ENCODE peak calls at places on chromosomes 3 and 15, in seven cellular contexts. T is GM12878, S is HepG2, P is sigmoid colon, I is suprapubic skin, N is transverse colon, X is esophagus muscularis mucosa. U is an unnamed sample.

GRCh38 chr3:159245871-159246270 is 444.0 kb downstream of the MFSD1 start:
- DNase-seq in N (no peak), P (no peak), T (no peak), S (no peak), I (no peak), X (no peak), U (no peak)

GRCh38 chr15:70826634-70827033 is 27.3 kb downstream of the LARP6 start:
- DNase-seq in P (peak), S (peak), X (peak), N (peak), I (peak), T (no peak), U (no peak)

GRCh38 chr15:60316961-60317360 is 80.8 kb downstream of the ANXA2 start:
- DNase-seq in T (no peak), N (no peak), X (no peak), I (no peak), P (no peak), S (no peak), U (no peak)

GRCh38 chr3:98890960-98891910 is 10.3 kb downstream of the DCBLD2 start:
- DNase-seq in T (no peak), N (no peak), I (no peak), X (no peak), S (no peak), P (no peak), U (no peak)

GRCh38 chr15:56528136-56528535 is 63.2 kb upstream of the MNS1 start:
- DNase-seq in P (no peak), S (no peak), I (no peak), N (no peak), X (no peak), T (no peak), U (no peak)

GRCh38 chr3:196053487-196053886 is 28.4 kb downstream of the TFRC start:
- DNase-seq in T (no peak), I (no peak), S (no peak), X (no peak), N (no peak), P (no peak), U (no peak)

GRCh38 chr3:116394365-116394764 is 50.9 kb downstream of the LSAMP start:
- DNase-seq in X (no peak), S (no peak), P (no peak), T (no peak), I (no peak), N (no peak), U (no peak)

GRCh38 chr3:73624363-73625123 is at the start of gene PDZRN3:
- DNase-seq in N (peak), X (no peak), P (peak), T (no peak), S (no peak), I (no peak), U (peak)

GRCh38 chr3:71109241-71109976 is 474.1 kb downstream of the FOXP1 start:
- DNase-seq in X (no peak), I (no peak), S (no peak), N (no peak), P (no peak), T (no peak), U (no peak)

GRCh38 chr3:141346839-141347238 is 21.5 kb upstream of the ZBTB38 start:
- DNase-seq in X (no peak), P (no peak), I (no peak), T (no peak), S (no peak), N (no peak), U (no peak)

GRCh38 chr15:79282371-79283251 is at the start of gene ANKRD34C:
- DNase-seq in T (no peak), N (no peak), P (no peak), I (no peak), X (no peak), S (no peak), U (no peak)

GRCh38 chr3:129130291-129130813 is 8.7 kb upstream of the RAB43 start:
- DNase-seq in X (no peak), P (no peak), N (no peak), S (no peak), I (no peak), T (no peak), U (no peak)

GRCh38 chr3:66372681-66373350 is 128.0 kb downstream of the LRIG1 start:
- DNase-seq in P (no peak), S (peak), I (no peak), X (peak), N (peak), T (no peak), U (no peak)

GRCh38 chr3:169044341-169045113 is 619.0 kb downstream of the MECOM start:
- DNase-seq in S (no peak), I (no peak), N (no peak), X (no peak), P (no peak), T (no peak), U (no peak)

GRCh38 chr15:101633356-101633755 is 18.8 kb downstream of the TM2D3 start:
- DNase-seq in T (no peak), S (no peak), N (no peak), I (no peak), P (no peak), X (peak), U (no peak)

GRCh38 chr3:151439652-151440125 is 21.2 kb downstream of the IGSF10 start:
- DNase-seq in N (no peak), I (no peak), S (peak), T (no peak), P (no peak), X (no peak), U (no peak)

GRCh38 chr3:192419312-192419711 is 308.0 kb downstream of the FGF12 start:
- DNase-seq in N (no peak), P (no peak), X (no peak), I (no peak), S (no peak), T (no peak), U (no peak)

GRCh38 chr3:177195242-177195940 is 1.9 kb downstream of the TBL1XR1 start:
- DNase-seq in T (no peak), I (no peak), P (no peak), X (no peak), S (no peak), N (peak), U (no peak)

GRCh38 chr15:70259030-70259424 is 161.3 kb upstream of the TLE3 start:
- DNase-seq in N (peak), T (no peak), P (peak), S (no peak), X (peak), I (no peak), U (peak)

GRCh38 chr15:42060797-42061196 is 33.6 kb downstream of the PLA2G4D start:
- DNase-seq in P (no peak), I (no peak), X (no peak), T (no peak), S (peak), N (no peak), U (peak)

GRCh38 chr15:94855409-94856266 is 624.3 kb downstream of the MCTP2 start:
- DNase-seq in I (no peak), N (no peak), P (no peak), X (no peak), S (no peak), T (no peak), U (no peak)

GRCh38 chr3:157542711-157543485 is 39.7 kb upstream of the VEPH1 start:
- DNase-seq in I (peak), S (no peak), T (no peak), N (peak), X (no peak), P (peak), U (peak)

GRCh38 chr15:69092159-69092558 is 68.3 kb upstream of the GLCE start:
- DNase-seq in T (no peak), N (no peak), X (no peak), S (peak), P (no peak), I (no peak), U (no peak)

GRCh38 chr3:145286937-145287336 is 874.0 kb downstream of the PLOD2 start:
- DNase-seq in T (no peak), X (no peak), N (no peak), S (no peak), P (no peak), I (no peak), U (no peak)

GRCh38 chr3:145282505-145282904 is 878.5 kb downstream of the PLOD2 start:
- DNase-seq in P (no peak), S (no peak), I (no peak), T (no peak), N (no peak), X (no peak), U (no peak)
- TF ChIP-seq EP300 in P (no peak), S (no peak), I (no peak), T (no peak), N (no peak), X (no peak), U (no peak)

GRCh38 chr3:14405886-14406238 is 3.5 kb downstream of the SLC6A6 start:
- DNase-seq in T (no peak), X (no peak), S (no peak), N (no peak), P (no peak), I (no peak), U (peak)
- TF ChIP-seq POLR2AphosphoS5 in T (no peak), X (no peak), S (no peak), N (no peak), P (no peak), I (no peak), U (no peak)

GRCh38 chr3:121661376-121661775 is 673 bp upstream of the HCLS1 start:
- DNase-seq in P (no peak), X (no peak), T (no peak), N (peak), S (no peak), I (no peak), U (no peak)

GRCh38 chr3:121658716-121659435 is 1.8 kb downstream of the HCLS1 start:
- DNase-seq in X (no peak), I (no peak), N (no peak), S (no peak), T (no peak), P (no peak), U (no peak)

GRCh38 chr3:121663171-121663847 is 2.6 kb upstream of the HCLS1 start:
- DNase-seq in I (no peak), N (no peak), T (no peak), P (no peak), X (no peak), S (peak), U (no peak)

GRCh38 chr3:121662742-121663141 is 2.0 kb upstream of the HCLS1 start:
- DNase-seq in I (no peak), S (no peak), T (no peak), N (no peak), X (no peak), P (no peak), U (no peak)

DNA sequence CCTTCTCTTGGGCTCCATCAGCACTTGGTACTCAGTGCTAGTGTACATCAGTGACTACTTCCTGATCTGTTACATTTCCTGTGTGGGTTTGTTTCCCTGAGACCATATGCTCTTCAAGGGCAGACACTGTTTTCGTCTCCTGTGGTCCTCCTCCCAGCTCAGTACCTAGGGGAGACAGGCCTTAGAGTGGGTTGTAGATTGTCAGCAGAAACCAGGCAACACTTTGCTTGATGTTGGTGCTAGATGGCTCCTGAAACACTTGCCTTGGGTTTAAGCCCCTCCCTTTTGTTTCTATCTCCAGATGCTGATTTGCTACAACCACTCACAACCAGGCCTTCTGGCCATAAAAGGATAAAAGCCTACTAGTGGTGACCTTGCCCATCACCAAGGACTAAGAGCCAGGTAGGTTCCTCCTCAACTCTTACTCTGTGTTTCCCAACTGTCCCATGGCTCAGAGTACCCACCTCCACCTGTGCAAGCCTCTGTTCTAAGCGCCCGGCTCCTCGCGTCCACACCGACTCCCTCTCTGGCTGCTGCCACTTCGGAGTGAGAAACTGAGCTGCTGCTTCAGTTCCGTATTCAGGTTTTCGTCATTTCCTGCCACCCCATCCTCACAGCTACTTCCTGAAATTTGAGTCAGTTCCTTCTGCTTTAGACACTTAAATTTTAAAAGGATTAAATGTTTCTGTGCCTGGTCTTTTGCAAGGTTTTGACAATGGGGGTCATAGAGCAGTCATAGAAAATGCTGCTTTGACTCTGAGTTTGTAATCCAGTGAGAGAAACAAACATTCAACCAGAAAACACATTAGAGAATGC is at the start of gene HCLS1:
- DNase-seq in X (no peak), P (peak), S (no peak), T (peak), N (peak), I (no peak), U (peak)
- TF ChIP-seq POLR2A in X (no peak), P (no peak), S (no peak), T (peak), N (peak), I (peak), U (no peak)

GRCh38 chr15:80590772-80591355 is 104.2 kb upstream of the ABHD17C start:
- DNase-seq in N (no peak), T (no peak), S (no peak), P (peak), I (peak), X (no peak), U (no peak)

GRCh38 chr15:80586141-80586540 is 109.0 kb upstream of the ABHD17C start:
- DNase-seq in T (no peak), X (no peak), P (no peak), N (no peak), S (no peak), I (no peak), U (no peak)

GRCh38 chr15:80587007-80587406 is 108.1 kb upstream of the ABHD17C start:
- DNase-seq in I (no peak), X (no peak), T (no peak), P (peak), S (no peak), N (no peak), U (no peak)

GRCh38 chr15:80587816-80588456 is 107.2 kb upstream of the ABHD17C start:
- DNase-seq in T (no peak), P (peak), I (no peak), N (no peak), X (no peak), S (no peak), U (no peak)

GRCh38 chr15:80588801-80589200 is 106.3 kb upstream of the ABHD17C start:
- DNase-seq in X (no peak), T (no peak), N (no peak), P (no peak), S (peak), I (no peak), U (peak)
- TF ChIP-seq EP300 in X (no peak), T (no peak), N (no peak), P (no peak), S (no peak), I (no peak), U (no peak)

GRCh38 chr3:94210256-94210655 is 147.4 kb downstream of the NSUN3 start:
- DNase-seq in S (no peak), N (no peak), X (no peak), P (no peak), I (no peak), T (no peak), U (no peak)
- TF ChIP-seq POLR2AphosphoS5 in S (no peak), N (no peak), X (no peak), P (no peak), I (no peak), T (no peak), U (no peak)

GRCh38 chr15:74542192-74543042 is 1.4 kb downstream of the ARID3B start:
- DNase-seq in T (no peak), I (no peak), S (no peak), P (no peak), N (no peak), X (no peak), U (no peak)

GRCh38 chr15:74540135-74540760 is 772 bp upstream of the ARID3B start:
- DNase-seq in S (peak), X (no peak), P (no peak), T (no peak), I (no peak), N (no peak), U (no peak)

GRCh38 chr15:74543043-74543422 is 2.0 kb downstream of the ARID3B start:
- DNase-seq in P (no peak), S (no peak), N (no peak), X (no peak), T (no peak), I (no peak), U (no peak)

GRCh38 chr15:74541494-74542191 is 623 bp downstream of the ARID3B start:
- DNase-seq in P (peak), I (peak), N (peak), X (no peak), S (peak), T (peak), U (peak)

DNA sequence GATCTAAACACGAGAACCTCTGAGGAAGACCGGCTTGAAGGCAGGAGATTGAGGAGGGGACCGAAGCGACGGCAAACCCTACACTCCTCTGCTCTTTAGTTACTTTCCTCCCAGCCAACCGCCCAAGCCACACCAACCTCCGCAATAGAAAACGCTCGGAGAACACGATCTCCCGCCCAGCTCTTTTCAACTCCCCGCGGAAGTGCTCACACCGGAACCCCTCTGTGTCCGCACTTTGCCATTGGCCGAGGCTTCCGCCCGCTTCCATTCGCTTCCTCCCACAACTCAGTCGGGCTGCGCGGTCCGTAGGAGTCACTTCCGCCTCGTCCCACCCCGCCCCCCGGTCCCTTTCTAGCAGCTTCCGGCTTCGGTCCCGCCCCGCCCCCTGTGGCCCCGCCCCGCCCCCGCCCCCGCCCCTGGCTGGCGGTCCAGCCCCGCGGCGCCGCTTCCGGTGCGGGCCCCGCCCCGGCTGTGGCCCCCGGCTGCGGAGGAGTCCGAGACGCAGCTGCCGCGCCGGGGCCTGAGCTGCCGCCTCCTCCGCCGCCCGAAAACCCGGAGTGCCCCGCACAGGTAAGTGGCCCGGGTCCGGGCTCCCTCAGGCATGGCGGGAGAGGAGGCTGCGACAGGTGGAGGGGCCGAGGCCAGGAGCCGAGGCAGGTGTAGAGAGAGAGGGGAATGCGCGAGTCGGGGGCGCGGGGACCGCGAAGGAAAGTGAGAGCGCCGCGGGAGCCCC is at the start of gene ARID3B:
- DNase-seq in S (peak), P (peak), X (peak), I (peak), T (peak), N (peak), U (peak)
- TF ChIP-seq POLR2A in S (peak), P (peak), X (no peak), I (no peak), T (peak), N (peak), U (no peak)

DNA sequence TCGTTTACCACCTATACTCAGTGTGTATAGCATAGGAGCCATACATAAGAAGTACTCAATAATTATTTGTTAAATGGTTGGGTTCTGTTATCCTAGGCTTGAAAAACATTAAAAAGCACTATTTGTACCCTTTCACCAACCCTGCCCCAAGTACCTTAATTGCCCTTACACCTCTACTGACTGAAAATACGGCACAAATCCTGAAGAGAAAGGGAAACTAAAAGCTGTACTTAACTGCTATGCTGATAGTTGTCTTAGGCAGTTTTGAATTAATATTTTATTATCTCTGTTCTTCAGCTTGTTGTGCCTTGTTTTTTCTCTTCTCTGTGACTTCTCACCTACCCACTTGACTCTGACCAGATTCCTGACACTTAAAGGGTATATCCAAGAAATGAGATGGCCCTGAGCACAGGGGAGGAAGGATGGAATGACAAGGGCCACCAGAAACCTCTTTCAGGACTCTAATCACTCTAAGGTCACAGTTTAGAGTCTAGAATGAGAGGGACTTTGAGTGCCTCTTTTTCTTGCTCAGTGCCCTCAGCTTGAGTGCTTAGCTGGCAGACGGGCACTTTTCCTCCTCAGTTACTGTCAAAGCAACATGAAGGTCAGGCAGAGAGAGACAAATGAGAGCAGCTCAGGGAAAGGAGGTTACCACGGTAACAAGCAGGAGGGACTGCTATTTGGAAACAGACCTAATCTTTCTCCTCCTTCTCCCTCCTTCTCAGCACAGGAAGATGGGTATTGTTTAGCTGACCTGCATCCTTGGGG is 136.5 kb downstream of the ZNF609 start:
- DNase-seq in T (no peak), P (no peak), N (no peak), I (no peak), X (no peak), S (no peak), U (no peak)
- TF ChIP-seq EP300 in T (no peak), P (no peak), N (no peak), I (no peak), X (no peak), S (no peak), U (no peak)

GRCh38 chr3:173988912-173989311 is 591.4 kb downstream of the NLGN1 start:
- DNase-seq in I (no peak), T (no peak), X (no peak), N (no peak), P (no peak), S (no peak), U (no peak)
- TF ChIP-seq POLR2AphosphoS5 in I (no peak), T (no peak), X (no peak), N (no peak), P (no peak), S (no peak), U (no peak)

GRCh38 chr3:123791417-123791816 is 92.7 kb downstream of the MYLK start:
- DNase-seq in I (no peak), S (no peak), P (no peak), X (peak), N (no peak), T (no peak), U (no peak)
- TF ChIP-seq POLR2A in I (no peak), S (no peak), P (no peak), X (no peak), N (no peak), T (no peak), U (no peak)

GRCh38 chr15:40309344-40309862 is 1.7 kb upstream of the PLCB2 start:
- DNase-seq in S (no peak), P (no peak), N (no peak), T (no peak), X (no peak), I (no peak), U (no peak)
- TF ChIP-seq EP300 in S (no peak), P (no peak), N (no peak), T (no peak), X (no peak), I (no peak), U (no peak)

U was measured in stomach.